ENCODE peak calls at places on chromosomes 12 and 14, in four cellular contexts. D, Z, L and Q are unnamed samples.

GRCh38 chr12:122421263-122421814 is 1.1 kb downstream of the CLIP1 start:
- DNase-seq in Z (peak; percentile 78), L (peak; percentile 80), D (no peak), Q (no peak)

GRCh38 chr12:93166891-93167307 is 210.8 kb upstream of the NUDT4 start:
- DNase-seq in D (no peak), Z (no peak), L (peak; percentile 67), Q (no peak)

GRCh38 chr14:57833304-57833703 is 32.6 kb downstream of the SLC35F4 start:
- DNase-seq in L (no peak), Z (peak; percentile 99), D (no peak), Q (peak; percentile 86)

GRCh38 chr14:99603471-99603933 is 505 bp downstream of the CCDC85C start:
- DNase-seq in Z (peak; percentile 24), L (peak; percentile 66), D (peak; percentile 32), Q (no peak)

GRCh38 chr12:80041691-80042090 is 57.6 kb upstream of the OTOGL start:
- DNase-seq in D (no peak), L (no peak), Z (peak; percentile 19), Q (peak; percentile 81)

GRCh38 chr12:105555556-105555973 is 225.1 kb downstream of the C12orf75 start:
- DNase-seq in D (no peak), Z (peak; percentile 28), L (no peak), Q (no peak)

GRCh38 chr14:67221248-67221981 is 19.8 kb upstream of the PALS1 start:
- DNase-seq in D (no peak), Z (peak; percentile 21), L (no peak), Q (peak; percentile 41)

GRCh38 chr12:42332301-42332894 is 6.4 kb downstream of the PPHLN1 start:
- DNase-seq in Z (peak; percentile 53), L (peak; percentile 65), D (no peak), Q (peak; percentile 66)

GRCh38 chr14:20606190-20606901 is 15.2 kb upstream of the RNASE12 start:
- DNase-seq in L (peak; percentile 73), D (no peak), Z (peak; percentile 60), Q (no peak)

GRCh38 chr12:118060301-118061010 is 523 bp downstream of the WSB2 start:
- DNase-seq in L (peak; percentile 52), Z (no peak), D (peak; percentile 20), Q (peak; percentile 63)

GRCh38 chr14:104422301-104423223 is 157.0 kb upstream of the C14orf180 start:
- DNase-seq in L (no peak), Z (no peak), D (no peak), Q (no peak)

GRCh38 chr14:104423224-104423681 is 156.3 kb upstream of the C14orf180 start:
- DNase-seq in Z (no peak), D (no peak), L (no peak), Q (no peak)

GRCh38 chr14:104424406-104425072 is 155.0 kb upstream of the C14orf180 start:
- DNase-seq in L (no peak), D (no peak), Z (no peak), Q (no peak)

GRCh38 chr14:104425171-104425681 is 154.3 kb upstream of the C14orf180 start:
- DNase-seq in D (no peak), L (no peak), Z (no peak), Q (no peak)

GRCh38 chr14:104423715-104424405 is 155.7 kb upstream of the C14orf180 start:
- DNase-seq in Z (no peak), L (no peak), D (no peak), Q (no peak)
- TF ChIP-seq CTCF in Z (no peak), L (no peak), D (no peak), Q (no peak)

DNA sequence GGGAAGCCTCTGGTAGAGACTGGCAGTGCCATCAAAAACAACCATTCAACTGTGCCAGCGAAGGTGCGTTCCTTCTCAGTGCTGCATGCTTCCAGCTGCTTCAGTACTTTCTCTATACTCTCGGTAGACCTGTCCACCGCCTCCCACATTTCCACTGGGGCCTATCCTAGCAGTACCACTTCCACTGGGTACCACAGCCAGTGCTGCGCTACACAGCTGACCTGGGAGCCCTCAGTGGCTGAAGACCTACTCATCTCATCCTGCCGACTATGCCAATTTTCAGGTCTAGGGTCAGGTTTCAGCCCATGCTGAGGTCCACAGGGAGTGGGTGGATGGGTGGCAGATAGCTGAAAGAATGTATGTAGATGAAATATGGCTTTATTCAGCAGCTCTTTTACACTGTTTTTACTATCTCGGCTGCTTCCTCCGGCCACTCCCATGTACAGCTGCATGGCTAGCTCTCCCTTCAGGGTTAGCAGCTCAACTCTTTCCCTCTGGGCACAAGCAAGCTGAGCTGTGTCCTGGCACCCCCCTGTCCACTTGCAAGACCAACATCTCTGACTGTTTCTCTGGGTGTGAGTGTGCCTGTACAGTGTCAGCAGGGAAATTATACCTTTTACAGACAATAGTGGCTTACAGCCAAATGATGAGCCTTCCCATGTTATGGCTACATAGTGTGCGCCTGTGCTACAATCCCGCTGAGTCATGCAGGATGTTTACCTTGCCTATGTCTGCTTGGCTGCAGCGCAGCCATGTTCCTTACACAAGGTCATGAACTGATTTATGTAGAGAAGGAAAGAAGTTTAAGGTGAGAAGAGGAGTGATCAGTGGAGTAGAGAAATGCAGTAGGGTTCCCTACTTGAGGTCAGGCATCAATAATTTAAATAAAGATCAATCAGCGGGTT is 125.7 kb upstream of the DDHD1 start:
- DNase-seq in L (peak; percentile 9), Z (peak; percentile 88), D (no peak), Q (peak; percentile 19)
- TF ChIP-seq CTCF in L (no peak), Z (no peak), D (no peak), Q (no peak)

GRCh38 chr14:68715032-68715924 is 77.6 kb downstream of the ZFP36L1 start:
- DNase-seq in Z (peak; percentile 64), D (no peak), L (no peak), Q (peak; percentile 38)
- TF ChIP-seq CTCF in Z (no peak), D (no peak), L (peak; percentile 2), Q (no peak)

DNA sequence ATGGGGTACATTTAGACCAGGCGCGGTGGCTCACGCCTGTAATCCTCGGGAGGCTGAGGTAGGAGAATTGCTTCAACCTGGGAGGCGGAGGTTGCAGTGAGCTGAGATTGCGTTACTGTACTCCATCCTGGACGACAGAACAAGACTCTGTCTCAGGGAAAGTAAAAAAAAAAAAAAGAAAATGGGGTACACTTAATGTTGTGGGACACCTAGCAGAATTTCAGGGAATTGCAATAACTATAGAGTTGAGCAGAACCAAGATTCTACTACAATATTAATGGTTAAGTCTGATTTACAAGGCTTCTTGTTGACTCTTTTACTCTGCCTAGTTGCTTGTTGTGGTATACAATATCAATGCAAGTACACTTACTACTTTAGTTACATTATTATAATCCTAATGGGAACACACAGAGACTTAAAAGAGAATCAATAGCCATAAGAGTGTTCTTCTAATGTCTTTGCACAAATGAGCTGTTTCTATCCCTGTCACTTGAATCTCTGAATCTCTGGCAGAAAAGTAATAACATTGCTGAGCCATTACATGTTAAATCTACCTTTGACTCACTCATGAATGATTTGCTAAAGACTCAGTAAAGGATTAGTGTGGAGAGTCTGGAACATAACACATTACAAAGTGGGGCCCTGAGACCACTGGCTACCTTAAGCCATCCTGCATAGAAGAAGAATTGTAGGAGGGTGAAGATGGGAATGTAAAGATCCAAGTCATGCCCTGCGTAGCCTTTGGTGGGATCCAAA is 22.7 kb downstream of the BEST3 start:
- DNase-seq in D (no peak), Z (no peak), L (no peak), Q (peak; percentile 8)
- TF ChIP-seq CTCF in D (peak; percentile 10), Z (peak; percentile 4), L (no peak), Q (no peak)

GRCh38 chr14:72517736-72518135 is 376.2 kb downstream of the DPF3 start:
- DNase-seq in L (peak; percentile 24), D (no peak), Z (no peak), Q (peak; percentile 33)

GRCh38 chr14:72513994-72514659 is 379.8 kb downstream of the DPF3 start:
- DNase-seq in L (peak; percentile 52), Z (peak; percentile 54), D (no peak), Q (peak; percentile 50)

GRCh38 chr14:72514660-72515025 is 379.3 kb downstream of the DPF3 start:
- DNase-seq in Z (no peak), D (no peak), L (no peak), Q (no peak)

GRCh38 chr14:72516936-72517408 is 376.9 kb downstream of the DPF3 start:
- DNase-seq in L (peak; percentile 72), Z (peak; percentile 68), D (peak; percentile 59), Q (peak; percentile 81)

GRCh38 chr14:72515779-72516770 is 377.8 kb downstream of the DPF3 start:
- DNase-seq in D (no peak), Z (no peak), L (peak; percentile 22), Q (peak; percentile 55)
- TF ChIP-seq CTCF in D (no peak), Z (no peak), L (no peak), Q (peak; percentile 30)